ENCODE peak calls at places on chromosomes 11 and 22, in six cellular contexts. Z, D, G, R, Y and K are unnamed samples.

GRCh38 chr11:119742263-119742861 is 13.4 kb upstream of the NECTIN1 start:
- DNase-seq in Z (no peak), D (no peak), G (no peak), R (no peak), Y (no peak), K (no peak)

GRCh38 chr11:111604392-111605009 is 2.3 kb downstream of the SIK2 start:
- DNase-seq in Z (no peak), D (peak), G (peak), R (no peak), Y (no peak), K (no peak)

GRCh38 chr22:44382461-44383038 is 69.8 kb upstream of the SHISAL1 start:
- DNase-seq in Z (no peak), D (no peak), G (no peak), R (no peak), Y (no peak), K (no peak)

GRCh38 chr11:11501546-11502274 is 120.1 kb downstream of the GALNT18 start:
- DNase-seq in Z (no peak), D (no peak), G (no peak), R (no peak), Y (no peak), K (no peak)

GRCh38 chr11:128472128-128473110 is 114.9 kb downstream of the ETS1 start:
- DNase-seq in Z (no peak), D (peak), G (peak), R (no peak), Y (no peak), K (no peak)

GRCh38 chr22:36363378-36363931 is 24.3 kb downstream of the MYH9 start:
- DNase-seq in Z (no peak), D (no peak), G (no peak), R (no peak), Y (no peak), K (no peak)

GRCh38 chr11:116193321-116194114 is 579.3 kb downstream of the BUD13 start:
- DNase-seq in Z (no peak), D (peak), G (peak), R (no peak), Y (no peak), K (no peak)

GRCh38 chr11:3627291-3627690 is 14.5 kb downstream of the ART5 start:
- DNase-seq in Z (peak), D (peak), G (peak), R (no peak), Y (no peak), K (peak)

GRCh38 chr22:44256085-44256484 is 56.7 kb downstream of the SHISAL1 start:
- DNase-seq in Z (no peak), D (no peak), G (no peak), R (no peak), Y (no peak), K (no peak)

GRCh38 chr22:17319541-17319940 is 49.7 kb upstream of the CECR2 start:
- DNase-seq in Z (no peak), D (no peak), G (no peak), R (no peak), Y (no peak), K (no peak)

GRCh38 chr22:28594784-28595324 is 84.8 kb downstream of the TTC28 start:
- DNase-seq in Z (peak), D (peak), G (peak), R (no peak), Y (no peak), K (peak)

GRCh38 chr22:37565830-37566229 is 5.5 kb downstream of the CDC42EP1 start:
- DNase-seq in Z (no peak), D (no peak), G (no peak), R (no peak), Y (no peak), K (no peak)

GRCh38 chr11:123429336-123429735 is 733 bp upstream of the GRAMD1B start:
- DNase-seq in Z (no peak), D (peak), G (peak), R (no peak), Y (no peak), K (peak)

GRCh38 chr11:31236052-31236652 is 133.4 kb downstream of the DCDC1 start:
- DNase-seq in Z (no peak), D (peak), G (peak), R (no peak), Y (no peak), K (no peak)

GRCh38 chr22:45688606-45689080 is 17.0 kb downstream of the ATXN10 start:
- DNase-seq in Z (peak), D (peak), G (peak), R (no peak), Y (no peak), K (peak)

GRCh38 chr11:128226106-128226716 is 361.1 kb downstream of the ETS1 start:
- DNase-seq in Z (no peak), D (no peak), G (no peak), R (no peak), Y (no peak), K (no peak)

GRCh38 chr11:29641201-29641600 is 375.6 kb downstream of the KCNA4 start:
- DNase-seq in Z (no peak), D (peak), G (peak), R (no peak), Y (no peak), K (peak)

GRCh38 chr11:123357990-123358827 is 71.9 kb upstream of the GRAMD1B start:
- DNase-seq in Z (no peak), D (peak), G (peak), R (no peak), Y (no peak), K (no peak)

GRCh38 chr11:88284306-88285057 is 53.1 kb downstream of the CTSC start:
- DNase-seq in Z (no peak), D (peak), G (no peak), R (no peak), Y (no peak), K (no peak)